ENCODE peak calls at places on chromosomes 12 and 14, in seven cellular contexts. N, I, Y, S, A, U and X are unnamed samples.
A peak's percentile ranks its signal among the peaks of the same experiment; 100 is the strongest.

GRCh38 chr12:82524020-82524419 is 162.7 kb upstream of the TMTC2 start:
- DNase-seq in N (no peak), Y (no peak), S (no peak), U (no peak), I (no peak), A (peak; percentile 9), X (no peak)

GRCh38 chr12:70031046-70031445 is 206.0 kb downstream of the MYRFL start:
- DNase-seq in Y (peak; percentile 42), U (no peak), I (no peak), N (no peak), A (no peak), S (no peak), X (no peak)

GRCh38 chr14:101349108-101349507 is 212.2 kb upstream of the DIO3 start:
- DNase-seq in Y (no peak), A (no peak), I (no peak), S (no peak), U (no peak), N (no peak), X (no peak)

GRCh38 chr14:46651526-46652144 is at the start of gene RPL10L:
- DNase-seq in I (no peak), A (no peak), S (no peak), U (no peak), N (no peak), Y (no peak), X (peak; percentile 6)

GRCh38 chr12:2897418-2897817 is 6.7 kb downstream of the TULP3 start:
- DNase-seq in N (no peak), S (no peak), Y (no peak), U (no peak), A (no peak), I (no peak), X (no peak)

GRCh38 chr14:61452452-61452851 is 131.1 kb downstream of the PRKCH start:
- DNase-seq in I (no peak), U (peak; percentile 44), N (no peak), S (no peak), A (no peak), Y (no peak), X (no peak)

GRCh38 chr12:2924019-2924418 is 33.3 kb downstream of the TULP3 start:
- DNase-seq in A (no peak), U (no peak), S (peak; percentile 46), Y (no peak), N (peak; percentile 28), I (peak; percentile 59), X (no peak)

GRCh38 chr12:94326727-94327126 is 132.9 kb downstream of the CEP83 start:
- DNase-seq in N (peak; percentile 76), U (no peak), A (no peak), Y (no peak), I (peak; percentile 63), S (peak; percentile 93), X (no peak)

GRCh38 chr12:26056335-26056734 is 68.5 kb downstream of the BHLHE41 start:
- DNase-seq in I (no peak), A (no peak), S (peak; percentile 63), Y (no peak), N (peak; percentile 58), U (no peak), X (no peak)

GRCh38 chr12:115204957-115205754 is 521.2 kb upstream of the TBX3 start:
- DNase-seq in U (no peak), S (peak; percentile 61), N (peak; percentile 70), A (no peak), Y (no peak), I (peak; percentile 61), X (no peak)

GRCh38 chr14:96781371-96781770 is 15.8 kb upstream of the VRK1 start:
- DNase-seq in U (no peak), S (no peak), N (no peak), A (no peak), I (no peak), Y (no peak), X (no peak)

GRCh38 chr14:69612759-69613145 is 1.4 kb downstream of the SUSD6 start:
- DNase-seq in A (no peak), I (peak; percentile 31), S (no peak), Y (no peak), U (no peak), N (peak; percentile 43), X (no peak)

DNA sequence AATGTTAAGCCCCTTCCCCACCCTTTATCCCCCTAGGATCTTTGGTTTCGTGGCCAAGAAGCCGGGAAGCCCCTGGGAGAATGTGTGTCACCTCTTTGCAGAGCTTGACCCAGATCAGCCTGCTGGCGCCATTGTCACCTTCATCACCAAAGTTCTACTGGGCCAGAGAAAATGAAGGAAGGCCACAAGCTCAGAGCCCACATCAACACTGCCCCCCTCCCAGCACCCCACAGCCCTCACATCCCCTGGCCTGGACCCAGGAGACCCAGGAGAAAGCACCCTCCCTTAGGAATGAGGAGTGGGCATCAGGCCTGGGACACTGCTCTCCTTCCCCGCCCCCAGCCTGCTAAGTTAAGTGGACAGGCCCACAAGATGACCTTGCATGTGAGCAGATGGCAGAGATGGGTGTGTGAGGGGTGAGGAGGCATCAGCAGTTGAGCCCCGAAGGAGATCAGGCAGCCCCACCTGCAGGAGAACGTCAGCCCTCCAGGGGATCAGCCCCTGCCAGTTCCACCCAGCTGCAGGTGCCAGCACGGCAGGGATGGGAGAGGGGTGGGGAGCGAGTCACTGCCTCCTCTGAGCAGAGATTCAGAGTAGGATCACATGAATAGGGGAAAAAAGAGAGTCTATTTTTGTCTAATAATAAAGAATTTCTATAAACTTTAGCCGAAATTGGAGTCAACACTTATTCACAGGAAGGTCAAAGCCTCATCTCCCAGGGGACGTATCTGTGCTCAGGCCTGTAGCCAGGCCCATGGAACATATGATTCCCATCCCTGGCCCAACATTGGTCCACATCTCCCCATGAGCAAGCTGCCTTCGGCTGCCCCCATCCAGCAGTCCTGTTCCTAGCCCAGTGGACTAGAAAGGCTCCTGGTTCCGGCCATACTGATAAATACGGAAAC is 14.1 kb downstream of the TNS2 start:
- DNase-seq in N (peak; percentile 95), I (peak; percentile 91), Y (peak; percentile 67), A (peak; percentile 15), U (no peak), S (no peak), X (no peak)
- TF ChIP-seq CTCF in N (no peak), I (no peak), Y (no peak), A (no peak), U (no peak), S (no peak), X (no peak)

DNA sequence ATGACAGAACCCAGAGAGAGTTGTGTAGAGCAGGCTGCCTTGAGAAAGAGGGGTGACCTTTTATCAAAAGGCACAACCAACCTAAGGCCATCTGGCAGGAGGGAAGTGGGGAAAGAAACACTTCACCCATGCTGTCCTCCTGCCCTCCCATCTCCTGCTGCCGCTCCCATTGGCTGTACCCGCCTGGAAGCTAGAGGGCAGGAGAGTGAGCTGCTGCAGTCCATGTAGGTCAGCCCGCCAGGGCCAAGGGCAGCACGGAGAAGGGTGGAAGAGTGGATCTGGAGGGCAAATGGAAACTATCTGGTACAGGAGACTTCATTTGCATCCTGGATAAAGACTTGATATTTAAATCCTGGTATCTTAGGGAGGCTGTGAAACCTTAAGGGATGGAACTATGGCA is 11.5 kb upstream of the CABP1 start:
- DNase-seq in U (no peak), S (no peak), N (no peak), A (peak; percentile 28), I (no peak), Y (no peak), X (peak; percentile 33)
- TF ChIP-seq CTCF in U (no peak), S (no peak), N (peak; percentile 16), A (no peak), I (peak; percentile 9), Y (no peak), X (no peak)

GRCh38 chr12:30515351-30515750 is 180.3 kb downstream of the IPO8 start:
- DNase-seq in A (peak; percentile 30), I (peak; percentile 64), S (peak; percentile 27), Y (no peak), N (peak; percentile 40), U (no peak), X (no peak)
- TF ChIP-seq CTCF in A (peak; percentile 62), I (no peak), S (peak; percentile 22), Y (no peak), N (peak; percentile 19), U (no peak), X (no peak)

GRCh38 chr12:89909753-89910152 is 201.1 kb upstream of the ATP2B1 start:
- DNase-seq in I (no peak), Y (no peak), A (no peak), S (no peak), U (no peak), N (no peak), X (no peak)
- TF ChIP-seq CTCF in I (no peak), Y (no peak), A (no peak), S (no peak), U (no peak), N (no peak), X (no peak)

GRCh38 chr14:103298620-103299019 is 35.4 kb upstream of the EIF5 start:
- DNase-seq in I (no peak), U (no peak), Y (no peak), A (no peak), S (no peak), N (no peak), X (no peak)
- TF ChIP-seq CTCF in I (no peak), U (no peak), Y (no peak), A (no peak), S (no peak), N (no peak), X (no peak)